ENCODE peak calls at places on chromosome 1, in nine cellular contexts. One of them, this sample, is unnamed.

GRCh38 chr1:24047101-24047459 is 64.9 kb downstream of the MYOM3 start:
- DNase-seq in brain microvascular endothelial cell: no peak
- DNase-seq in H54: no peak
- DNase-seq in KBM-7: no peak
- DNase-seq in memory B cell: no peak
- DNase-seq in fibroblast of mammary gland: peak
- DNase-seq in nucleus accumbens: no peak
- DNase-seq in NCI-H524 treated with DMSO at 0.1 percent for 48 hours: no peak
- DNase-seq in NCI-H1436: no peak
- DNase-seq in this sample: peak

GRCh38 chr1:5966543-5967205 is 25.6 kb downstream of the NPHP4 start:
- DNase-seq in brain microvascular endothelial cell: no peak
- DNase-seq in H54: no peak
- DNase-seq in KBM-7: no peak
- DNase-seq in memory B cell: no peak
- DNase-seq in fibroblast of mammary gland: no peak
- DNase-seq in nucleus accumbens: no peak
- DNase-seq in NCI-H524 treated with DMSO at 0.1 percent for 48 hours: no peak
- DNase-seq in NCI-H1436: no peak
- DNase-seq in this sample: no peak

GRCh38 chr1:239253032-239253431 is 133.3 kb upstream of the CHRM3 start:
- DNase-seq in brain microvascular endothelial cell: no peak
- DNase-seq in H54: no peak
- DNase-seq in KBM-7: no peak
- DNase-seq in memory B cell: no peak
- DNase-seq in fibroblast of mammary gland: no peak
- DNase-seq in nucleus accumbens: no peak
- DNase-seq in NCI-H524 treated with DMSO at 0.1 percent for 48 hours: no peak
- DNase-seq in NCI-H1436: no peak
- DNase-seq in this sample: no peak

GRCh38 chr1:39196244-39197215 is 8.0 kb upstream of the MACF1 start:
- DNase-seq in brain microvascular endothelial cell: no peak
- DNase-seq in H54: no peak
- DNase-seq in KBM-7: peak
- DNase-seq in memory B cell: no peak
- DNase-seq in fibroblast of mammary gland: peak
- DNase-seq in nucleus accumbens: no peak
- DNase-seq in NCI-H524 treated with DMSO at 0.1 percent for 48 hours: no peak
- DNase-seq in NCI-H1436: no peak
- DNase-seq in this sample: peak

GRCh38 chr1:209417761-209418160 is 165.8 kb upstream of the CAMK1G start:
- DNase-seq in brain microvascular endothelial cell: no peak
- DNase-seq in H54: no peak
- DNase-seq in KBM-7: no peak
- DNase-seq in memory B cell: no peak
- DNase-seq in fibroblast of mammary gland: no peak
- DNase-seq in nucleus accumbens: no peak
- DNase-seq in NCI-H524 treated with DMSO at 0.1 percent for 48 hours: no peak
- DNase-seq in NCI-H1436: no peak
- DNase-seq in this sample: no peak

GRCh38 chr1:207115269-207115668 is 11.2 kb downstream of the C4BPA start:
- DNase-seq in brain microvascular endothelial cell: no peak
- DNase-seq in H54: no peak
- DNase-seq in KBM-7: no peak
- DNase-seq in memory B cell: no peak
- DNase-seq in fibroblast of mammary gland: peak
- DNase-seq in nucleus accumbens: no peak
- DNase-seq in NCI-H524 treated with DMSO at 0.1 percent for 48 hours: no peak
- DNase-seq in NCI-H1436: no peak
- DNase-seq in this sample: peak

GRCh38 chr1:12231276-12231595 is 1.4 kb downstream of the VPS13D start:
- DNase-seq in brain microvascular endothelial cell: no peak
- DNase-seq in H54: no peak
- DNase-seq in KBM-7: no peak
- DNase-seq in memory B cell: no peak
- DNase-seq in fibroblast of mammary gland: no peak
- DNase-seq in nucleus accumbens: no peak
- DNase-seq in NCI-H524 treated with DMSO at 0.1 percent for 48 hours: no peak
- DNase-seq in NCI-H1436: no peak
- DNase-seq in this sample: peak

GRCh38 chr1:39214998-39215873 is 10.7 kb downstream of the MACF1 start:
- DNase-seq in brain microvascular endothelial cell: no peak
- DNase-seq in H54: no peak
- DNase-seq in KBM-7: peak
- DNase-seq in memory B cell: no peak
- DNase-seq in fibroblast of mammary gland: no peak
- DNase-seq in nucleus accumbens: no peak
- DNase-seq in NCI-H524 treated with DMSO at 0.1 percent for 48 hours: no peak
- DNase-seq in NCI-H1436: no peak
- DNase-seq in this sample: no peak

GRCh38 chr1:247110627-247111258 is 6.6 kb upstream of the ZNF669 start:
- DNase-seq in brain microvascular endothelial cell: no peak
- DNase-seq in H54: no peak
- DNase-seq in KBM-7: no peak
- DNase-seq in memory B cell: peak
- DNase-seq in fibroblast of mammary gland: peak
- DNase-seq in nucleus accumbens: no peak
- DNase-seq in NCI-H524 treated with DMSO at 0.1 percent for 48 hours: no peak
- DNase-seq in NCI-H1436: no peak
- DNase-seq in this sample: no peak

GRCh38 chr1:54971317-54971791 is 9.1 kb upstream of the TMEM61 start:
- DNase-seq in brain microvascular endothelial cell: no peak
- DNase-seq in H54: no peak
- DNase-seq in KBM-7: no peak
- DNase-seq in memory B cell: no peak
- DNase-seq in fibroblast of mammary gland: peak
- DNase-seq in nucleus accumbens: no peak
- DNase-seq in NCI-H524 treated with DMSO at 0.1 percent for 48 hours: no peak
- DNase-seq in NCI-H1436: no peak
- DNase-seq in this sample: no peak

GRCh38 chr1:110875216-110875731 is 2.3 kb downstream of the CD53 start:
- DNase-seq in brain microvascular endothelial cell: no peak
- DNase-seq in H54: no peak
- DNase-seq in KBM-7: peak
- DNase-seq in memory B cell: no peak
- DNase-seq in fibroblast of mammary gland: no peak
- DNase-seq in nucleus accumbens: no peak
- DNase-seq in NCI-H524 treated with DMSO at 0.1 percent for 48 hours: no peak
- DNase-seq in NCI-H1436: no peak
- DNase-seq in this sample: no peak

GRCh38 chr1:205285391-205286101 is 36.0 kb downstream of the NUAK2 start:
- DNase-seq in brain microvascular endothelial cell: no peak
- DNase-seq in H54: no peak
- DNase-seq in KBM-7: peak
- DNase-seq in memory B cell: peak
- DNase-seq in fibroblast of mammary gland: peak
- DNase-seq in nucleus accumbens: no peak
- DNase-seq in NCI-H524 treated with DMSO at 0.1 percent for 48 hours: no peak
- DNase-seq in NCI-H1436: no peak
- DNase-seq in this sample: no peak

GRCh38 chr1:44151332-44151731 is 9.9 kb upstream of the KLF18 start:
- DNase-seq in brain microvascular endothelial cell: no peak
- DNase-seq in H54: no peak
- DNase-seq in KBM-7: no peak
- DNase-seq in memory B cell: no peak
- DNase-seq in fibroblast of mammary gland: no peak
- DNase-seq in nucleus accumbens: no peak
- DNase-seq in NCI-H524 treated with DMSO at 0.1 percent for 48 hours: no peak
- DNase-seq in NCI-H1436: no peak
- DNase-seq in this sample: no peak

GRCh38 chr1:19792237-19793002 is 7.3 kb downstream of the TMCO4 start:
- DNase-seq in brain microvascular endothelial cell: no peak
- DNase-seq in H54: no peak
- DNase-seq in KBM-7: no peak
- DNase-seq in memory B cell: no peak
- DNase-seq in fibroblast of mammary gland: no peak
- DNase-seq in nucleus accumbens: no peak
- DNase-seq in NCI-H524 treated with DMSO at 0.1 percent for 48 hours: no peak
- DNase-seq in NCI-H1436: no peak
- DNase-seq in this sample: no peak

GRCh38 chr1:44740179-44740617 is 561 bp downstream of the KIF2C start:
- DNase-seq in brain microvascular endothelial cell: no peak
- DNase-seq in H54: no peak
- DNase-seq in KBM-7: no peak
- DNase-seq in memory B cell: no peak
- DNase-seq in fibroblast of mammary gland: no peak
- DNase-seq in nucleus accumbens: no peak
- DNase-seq in NCI-H524 treated with DMSO at 0.1 percent for 48 hours: no peak
- DNase-seq in NCI-H1436: no peak
- DNase-seq in this sample: no peak

This sample was measured in fibroblast of pulmonary artery.